ENCODE peak calls at places on chromosomes 7 and 10, in eight cellular contexts. G is stimulated activated CD8-positive, alpha-beta memory T cell treated with anti-CD3 and anti-CD28 coated beads, Interleukin-15, amount 100 ng/mL, for 4 hours; P is SJSA1; T is MV-4-11; D is activated CD8-positive, alpha-beta memory T cell treated with anti-CD3 and anti-CD28 coated beads for 48 hours; S is bronchial epithelial cell; U is DMS79; Y is DMS153. M is an unnamed sample.

GRCh38 chr7:111138196-111138569 is 47.3 kb downstream of the LRRN3 start:
- DNase-seq in G (peak; percentile 27), P (peak; percentile 93), T (peak; percentile 84), D (no peak), S (peak; percentile 47), U (no peak), Y (no peak), M (peak; percentile 7)

GRCh38 chr10:21732067-21732772 is 198.2 kb downstream of the MLLT10 start:
- DNase-seq in G (no peak), P (peak; percentile 57), T (peak; percentile 50), D (no peak), S (peak; percentile 55), U (no peak), Y (no peak), M (no peak)

GRCh38 chr10:117569610-117570395 is 27.3 kb downstream of the EMX2 start:
- DNase-seq in G (no peak), P (no peak), T (no peak), D (no peak), S (no peak), U (no peak), Y (no peak), M (no peak)

GRCh38 chr7:378551-379455 is 88.8 kb downstream of the FOXL3 start:
- DNase-seq in G (no peak), P (no peak), T (no peak), D (no peak), S (no peak), U (no peak), Y (no peak), M (no peak)

GRCh38 chr10:14325325-14325955 is 5.3 kb downstream of the FRMD4A start:
- DNase-seq in G (no peak), P (no peak), T (peak; percentile 50), D (peak; percentile 12), S (peak; percentile 50), U (no peak), Y (no peak), M (peak; percentile 76)

GRCh38 chr7:121395494-121395960 is 581 bp downstream of the FAM3C start:
- DNase-seq in G (peak; percentile 12), P (peak; percentile 56), T (no peak), D (no peak), S (peak; percentile 16), U (no peak), Y (no peak), M (no peak)

GRCh38 chr10:3691482-3691881 is 93.5 kb downstream of the KLF6 start:
- DNase-seq in G (no peak), P (no peak), T (no peak), D (no peak), S (no peak), U (no peak), Y (no peak), M (no peak)

GRCh38 chr10:89001024-89001423 is 10.4 kb downstream of the FAS start:
- DNase-seq in G (peak; percentile 22), P (no peak), T (peak; percentile 3), D (no peak), S (no peak), U (no peak), Y (no peak), M (no peak)

GRCh38 chr10:112655722-112656121 is 208.7 kb downstream of the VTI1A start:
- DNase-seq in G (no peak), P (no peak), T (no peak), D (no peak), S (no peak), U (no peak), Y (no peak), M (no peak)

GRCh38 chr10:11058965-11059364 is 41.3 kb downstream of the CELF2 start:
- DNase-seq in G (no peak), P (no peak), T (peak; percentile 19), D (no peak), S (peak; percentile 46), U (no peak), Y (no peak), M (no peak)

GRCh38 chr7:128904381-128905197 is 5.9 kb downstream of the KCP start:
- DNase-seq in G (no peak), P (peak; percentile 21), T (peak; percentile 75), D (no peak), S (peak; percentile 56), U (peak; percentile 11), Y (peak; percentile 11), M (no peak)

GRCh38 chr10:51800121-51800520 is 100.7 kb upstream of the CSTF2T start:
- DNase-seq in G (no peak), P (no peak), T (no peak), D (no peak), S (no peak), U (no peak), Y (no peak), M (no peak)

GRCh38 chr10:105734479-105734878 is 1093.4 kb downstream of the SORCS3 start:
- DNase-seq in G (no peak), P (no peak), T (no peak), D (no peak), S (no peak), U (no peak), Y (no peak), M (no peak)

GRCh38 chr7:101998904-101999236 is 181.4 kb downstream of the CUX1 start:
- DNase-seq in G (no peak), P (no peak), T (no peak), D (no peak), S (no peak), U (no peak), Y (no peak), M (no peak)

GRCh38 chr10:124451227-124451807 is 1.5 kb upstream of the NKX1-2 start:
- DNase-seq in G (no peak), P (no peak), T (no peak), D (no peak), S (no peak), U (no peak), Y (no peak), M (no peak)

GRCh38 chr10:75350791-75351190 is 50.8 kb downstream of the ZNF503 start:
- DNase-seq in G (no peak), P (no peak), T (no peak), D (no peak), S (peak; percentile 70), U (no peak), Y (no peak), M (no peak)

GRCh38 chr10:116469437-116469836 is 41.8 kb downstream of the PNLIPRP3 start:
- DNase-seq in G (no peak), P (no peak), T (no peak), D (no peak), S (no peak), U (no peak), Y (no peak), M (no peak)

GRCh38 chr7:128425851-128426250 is 16.1 kb upstream of the IMPDH1 start:
- DNase-seq in G (peak; percentile 59), P (peak; percentile 53), T (peak; percentile 40), D (peak; percentile 82), S (peak; percentile 61), U (no peak), Y (peak; percentile 16), M (peak; percentile 93)

GRCh38 chr10:10758306-10758705 is 259.4 kb upstream of the CELF2 start:
- DNase-seq in G (no peak), P (no peak), T (no peak), D (no peak), S (no peak), U (no peak), Y (no peak), M (no peak)

GRCh38 chr7:56077681-56078080 is 13.6 kb downstream of the SUMF2 start:
- DNase-seq in G (no peak), P (no peak), T (no peak), D (no peak), S (no peak), U (no peak), Y (no peak), M (no peak)

GRCh38 chr10:76257816-76258215 is 826.4 kb downstream of the LRMDA start:
- DNase-seq in G (no peak), P (no peak), T (no peak), D (no peak), S (peak; percentile 98), U (no peak), Y (no peak), M (no peak)